ENCODE peak calls at places on chromosomes 5 and 9, in four cellular contexts. X, U, C and M are unnamed samples.
A peak's percentile ranks its signal among the peaks of the same experiment; 100 is the strongest.

GRCh38 chr5:30042677-30043076 is 1150.8 kb upstream of the CDH6 start:
- DNase-seq in U (no peak), X (no peak), C (no peak), M (no peak)

GRCh38 chr5:33888582-33888981 is 3.2 kb downstream of the ADAMTS12 start:
- DNase-seq in C (no peak), X (no peak), U (no peak), M (no peak)

GRCh38 chr9:122402403-122403268 is 31.8 kb downstream of the PTGS1 start:
- DNase-seq in U (no peak), X (peak; percentile 50), C (peak; percentile 27), M (no peak)

GRCh38 chr5:55650391-55650790 is 61.7 kb downstream of the SLC38A9 start:
- DNase-seq in X (no peak), C (no peak), U (no peak), M (no peak)

GRCh38 chr9:18352716-18353115 is 121.2 kb upstream of the ADAMTSL1 start:
- DNase-seq in X (no peak), C (no peak), U (no peak), M (no peak)

GRCh38 chr9:112170968-112171367 is 4.1 kb downstream of the SUSD1 start:
- DNase-seq in C (no peak), X (peak; percentile 72), U (no peak), M (no peak)

GRCh38 chr9:27368317-27368985 is 71.5 kb upstream of the EQTN start:
- DNase-seq in X (no peak), U (no peak), C (no peak), M (no peak)

GRCh38 chr5:104431946-104432345 is 869.4 kb upstream of the NUDT12 start:
- DNase-seq in X (no peak), U (no peak), C (no peak), M (no peak)

DNA sequence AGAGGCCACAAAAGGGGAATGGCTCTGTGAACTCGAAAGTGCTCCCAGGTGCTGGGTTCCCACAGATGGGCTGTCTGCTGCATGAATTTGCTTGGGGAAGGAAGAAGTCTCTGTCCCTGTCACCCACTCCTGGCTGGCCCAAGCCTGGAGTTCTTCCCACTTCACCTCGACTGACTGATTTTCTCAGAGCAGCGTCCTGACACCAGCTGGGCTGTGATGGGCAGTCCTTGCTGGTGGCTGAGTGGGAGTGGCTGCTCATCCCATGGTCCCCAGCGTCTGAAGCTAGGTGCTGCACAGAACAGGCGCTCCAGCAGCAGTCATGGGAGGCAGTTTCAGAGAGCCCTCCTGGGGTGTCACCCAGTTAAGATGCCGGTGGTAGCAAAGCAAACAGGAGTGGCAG is 10.1 kb upstream of the NEURL1B start:
- DNase-seq in U (no peak), C (no peak), X (no peak), M (no peak)
- H3K9ac ChIP-seq in U (no peak overlapping the region), C (no peak overlapping the region), X (no peak overlapping the region), M (no peak overlapping the region)

DNA sequence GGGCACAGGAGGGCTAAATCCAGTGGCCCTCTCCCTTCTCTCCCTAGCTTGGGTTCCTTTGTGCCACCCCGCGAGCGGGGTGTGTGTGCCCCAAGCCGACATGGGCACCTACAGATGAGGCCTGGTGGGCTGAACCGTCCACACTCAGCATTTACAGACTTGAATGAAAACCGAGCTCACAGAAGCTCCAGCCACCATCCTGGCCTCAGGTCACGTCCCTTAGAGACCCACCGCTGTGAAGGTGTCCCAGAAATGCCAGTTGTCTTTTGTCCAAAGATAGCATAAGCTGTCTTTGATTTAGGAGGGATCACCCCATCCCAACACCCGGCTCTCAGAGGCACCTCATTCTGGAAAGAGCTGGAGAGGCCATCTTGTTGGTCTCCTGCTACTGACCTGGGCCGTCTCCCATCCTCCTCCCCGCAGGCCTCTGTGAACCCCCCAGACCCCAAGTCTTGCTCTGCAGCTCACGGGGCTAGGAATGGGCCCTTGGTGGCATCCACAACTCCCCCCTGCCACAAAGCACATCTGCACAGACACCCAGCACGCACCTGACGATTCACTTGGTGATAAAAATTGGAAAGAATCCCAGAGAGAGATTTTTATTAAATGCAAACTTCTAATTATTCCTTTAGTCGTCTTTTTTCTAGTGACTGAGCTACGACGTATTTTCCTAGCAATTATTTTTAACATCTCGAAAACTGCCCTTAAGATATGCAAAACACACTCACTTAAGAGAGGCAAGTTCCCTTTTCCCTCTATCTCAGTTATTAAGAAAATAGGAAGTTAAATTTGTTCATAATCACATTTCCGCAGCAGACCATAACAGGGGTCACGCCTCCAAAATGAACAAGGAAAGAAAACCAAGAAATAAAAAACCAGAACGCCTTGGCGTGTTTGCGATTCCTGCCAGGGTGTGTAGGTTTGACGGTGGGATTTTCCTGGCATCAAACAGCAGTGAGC is 80.5 kb upstream of the LMX1B start:
- DNase-seq in U (no peak), C (no peak), X (no peak), M (no peak)
- TF ChIP-seq BRCA1 in U (no peak), C (no peak), X (no peak), M (no peak)

GRCh38 chr5:111670826-111671492 is 86.0 kb downstream of the NREP start:
- DNase-seq in U (no peak), X (no peak), C (no peak), M (no peak)
- H3K9ac ChIP-seq in U (no peak overlapping the region), X (no peak overlapping the region), C (no peak overlapping the region), M (no peak overlapping the region)

DNA sequence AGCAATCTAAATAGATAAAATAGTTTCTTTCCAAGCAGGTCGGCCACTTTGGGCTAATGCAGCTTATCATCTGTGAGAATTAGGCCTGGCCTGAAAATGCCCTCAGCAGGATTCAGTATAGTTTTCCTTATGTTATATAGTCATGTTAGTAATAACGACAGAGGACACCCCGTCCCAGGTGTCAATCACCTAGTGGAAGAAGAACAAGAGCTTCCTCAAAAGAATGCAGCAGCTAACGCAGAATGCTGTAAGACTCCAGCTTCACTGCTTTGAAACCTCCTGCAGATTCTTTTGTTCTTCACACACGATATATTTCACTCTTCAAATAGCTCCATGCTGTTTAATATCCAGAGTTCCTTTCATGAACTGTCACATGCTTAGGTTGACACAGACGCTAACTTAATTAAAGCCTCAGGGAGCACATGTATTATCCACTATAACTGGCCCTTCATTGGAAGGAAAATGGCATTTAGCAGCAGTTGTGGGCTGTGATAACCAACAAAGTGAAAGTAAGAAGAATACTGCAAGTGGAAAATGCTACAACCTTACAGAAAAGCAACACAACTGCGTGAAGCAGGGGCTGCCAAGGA is 387.6 kb downstream of the PLK2 start:
- DNase-seq in C (no peak), X (no peak), U (no peak), M (no peak)
- TF ChIP-seq BRCA1 in C (no peak), X (no peak), U (no peak), M (no peak)

GRCh38 chr9:134813841-134814240 is 66.8 kb upstream of the FCN2 start:
- DNase-seq in X (no peak), C (no peak), U (no peak), M (no peak)

GRCh38 chr9:134808393-134808792 is 72.2 kb upstream of the FCN2 start:
- DNase-seq in X (no peak), C (no peak), U (no peak), M (no peak)

GRCh38 chr9:134809296-134809695 is 71.3 kb upstream of the FCN2 start:
- DNase-seq in C (no peak), U (no peak), X (no peak), M (no peak)

GRCh38 chr9:134811673-134812668 is 68.6 kb upstream of the FCN2 start:
- DNase-seq in C (no peak), X (no peak), U (peak; percentile 50), M (no peak)

GRCh38 chr9:134811079-134811672 is 69.4 kb upstream of the FCN2 start:
- DNase-seq in X (no peak), C (no peak), U (no peak), M (no peak)
- H3K9ac ChIP-seq in X (no peak overlapping the region), C (no peak overlapping the region), U (no peak overlapping the region), M (no peak overlapping the region)

GRCh38 chr5:149145138-149145537 is 3.8 kb downstream of the ABLIM3 start:
- DNase-seq in U (no peak), X (no peak), C (no peak), M (no peak)

GRCh38 chr5:149144637-149145036 is 3.3 kb downstream of the ABLIM3 start:
- DNase-seq in C (peak; percentile 75), U (no peak), X (no peak), M (no peak)

GRCh38 chr5:149141957-149142851 is 911 bp downstream of the ABLIM3 start:
- DNase-seq in C (no peak), U (no peak), X (no peak), M (no peak)

GRCh38 chr5:149141224-149141956 is at the start of gene ABLIM3:
- DNase-seq in U (peak; percentile 29), C (no peak), X (peak; percentile 88), M (no peak)

GRCh38 chr5:149143470-149143869 is 2.2 kb downstream of the ABLIM3 start:
- DNase-seq in X (no peak), C (no peak), U (no peak), M (no peak)
- TF ChIP-seq BRCA1 in X (no peak), C (no peak), U (no peak), M (no peak)

DNA sequence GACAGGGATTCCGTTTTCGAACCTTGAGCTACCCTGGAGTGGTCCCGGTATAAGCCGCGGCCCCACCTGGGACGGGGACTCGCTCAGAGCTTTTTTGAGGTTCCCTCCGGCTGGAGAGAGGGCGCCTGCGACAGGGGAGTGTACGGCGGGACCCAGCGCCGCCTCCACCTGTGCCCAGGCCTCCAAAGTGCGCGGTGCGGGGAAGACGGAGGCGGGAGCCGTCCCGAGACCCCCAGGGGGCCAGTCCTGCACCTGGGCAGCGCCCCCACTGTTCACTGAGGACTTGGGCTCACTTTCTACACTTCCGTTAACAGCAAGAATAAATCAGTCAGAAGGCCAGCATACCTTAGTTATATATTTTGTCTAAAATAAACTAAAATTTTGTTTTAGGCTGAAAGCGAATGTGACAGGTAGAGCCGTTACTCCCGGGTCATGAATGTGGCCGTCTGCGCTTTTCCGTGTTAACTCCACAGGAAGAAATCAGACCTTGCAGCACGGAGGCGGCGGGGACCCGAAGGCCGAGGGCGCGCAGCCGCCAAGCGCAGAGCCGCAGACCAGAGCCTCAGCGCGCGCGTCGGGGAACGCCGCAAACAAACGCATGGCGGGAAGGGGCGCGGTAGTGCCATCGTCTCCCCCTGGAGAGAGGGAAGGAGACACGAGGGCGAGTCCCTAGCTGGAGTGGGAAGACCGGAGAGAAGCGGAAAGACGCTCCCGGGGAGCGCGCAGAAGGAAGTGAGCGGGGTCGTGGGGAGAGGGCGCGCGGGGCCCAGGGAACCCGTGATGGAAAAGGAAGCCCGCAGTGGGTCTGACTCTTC is 14.1 kb downstream of the TRIM7 start:
- DNase-seq in C (no peak), U (no peak), X (no peak), M (no peak)
- H3K9ac ChIP-seq in C (peak overlapping the region; percentile 63), U (no peak overlapping the region), X (peak overlapping the region; percentile 93), M (peak overlapping the region; percentile 77)

GRCh38 chr5:36944024-36944423 is 67.5 kb downstream of the NIPBL start:
- DNase-seq in X (no peak), C (no peak), U (no peak), M (no peak)

GRCh38 chr5:36945687-36946086 is 69.1 kb downstream of the NIPBL start:
- DNase-seq in U (no peak), X (no peak), C (no peak), M (no peak)

GRCh38 chr5:36944607-36945225 is 68.1 kb downstream of the NIPBL start:
- DNase-seq in X (peak; percentile 22), U (no peak), C (peak; percentile 49), M (no peak)

GRCh38 chr5:36946101-36946500 is 69.5 kb downstream of the NIPBL start:
- DNase-seq in U (no peak), X (no peak), C (no peak), M (no peak)

GRCh38 chr5:36943584-36943983 is 67.0 kb downstream of the NIPBL start:
- DNase-seq in C (no peak), X (no peak), U (no peak), M (no peak)
- TF ChIP-seq BRCA1 in C (no peak), X (no peak), U (no peak), M (no peak)

GRCh38 chr9:94952553-94953373 is 226.3 kb downstream of the AOPEP start:
- DNase-seq in X (no peak), U (no peak), C (no peak), M (peak; percentile 26)
- H3K9ac ChIP-seq in X (no peak overlapping the region), U (no peak overlapping the region), C (no peak overlapping the region), M (no peak overlapping the region)

GRCh38 chr5:72947523-72947922 is 8.3 kb upstream of the FCHO2 start:
- DNase-seq in C (no peak), U (no peak), X (no peak), M (no peak)
- TF ChIP-seq BRCA1 in C (no peak), U (no peak), X (no peak), M (no peak)